ENCODE peak calls at places on chromosomes 7 and 10, in ten cellular contexts. N is GM23338, O is fibroblast of lung, J is PC-3, R is hepatocyte, P is H1, L is neural progenitor cell, X is keratinocyte, B is GM23248, H is HCT116. M is an unnamed sample.

GRCh38 chr7:47039899-47040298 is 542.0 kb downstream of the TNS3 start:
- DNase-seq in O (peak), P (no peak), L (no peak), B (peak), H (no peak), N (no peak), R (no peak), X (no peak), J (peak), M (peak)

GRCh38 chr7:79921976-79922375 is 212.7 kb upstream of the GNAI1 start:
- DNase-seq in L (no peak), H (no peak), X (no peak), O (no peak), N (no peak), B (no peak), P (no peak), J (no peak), R (no peak), M (no peak)

GRCh38 chr7:55951637-55952351 is at the start of gene MRPS17:
- DNase-seq in X (peak), P (peak), R (peak), N (peak), H (peak), O (peak), B (peak), J (peak), L (peak), M (peak)

GRCh38 chr10:60937784-60938654 is 6.0 kb downstream of the RHOBTB1 start:
- DNase-seq in L (no peak), N (no peak), B (peak), H (no peak), R (peak), O (peak), X (no peak), P (no peak), J (peak), M (no peak)

GRCh38 chr7:91465595-91466061 is 201.4 kb downstream of the FZD1 start:
- DNase-seq in H (no peak), P (no peak), N (no peak), B (no peak), L (no peak), O (peak), J (peak), R (no peak), X (no peak), M (no peak)

GRCh38 chr7:452230-452751 is 67.4 kb downstream of the PDGFA start:
- DNase-seq in R (peak), O (peak), B (peak), N (peak), H (no peak), J (no peak), P (peak), X (no peak), L (peak), M (no peak)

GRCh38 chr7:71193099-71193810 is 61.3 kb downstream of the GALNT17 start:
- DNase-seq in N (no peak), R (no peak), H (no peak), O (no peak), J (no peak), P (no peak), X (no peak), L (no peak), B (no peak), M (no peak)

GRCh38 chr7:146375155-146375554 is 258.6 kb downstream of the CNTNAP2 start:
- DNase-seq in X (no peak), H (no peak), R (no peak), L (peak), N (no peak), P (no peak), J (no peak), B (no peak), O (no peak), M (no peak)

GRCh38 chr7:111953611-111954010 is 252.6 kb downstream of the DOCK4 start:
- DNase-seq in H (no peak), R (no peak), P (no peak), X (peak), L (peak), N (peak), J (peak), O (peak), B (peak), M (peak)

GRCh38 chr10:125694874-125695273 is 11.9 kb upstream of the TEX36 start:
- DNase-seq in H (no peak), B (peak), X (no peak), J (peak), N (no peak), L (no peak), R (peak), P (no peak), O (peak), M (peak)

GRCh38 chr10:13791483-13791882 is 204.7 kb downstream of the PRPF18 start:
- DNase-seq in P (no peak), X (no peak), R (no peak), H (no peak), B (no peak), J (no peak), O (no peak), N (no peak), L (no peak), M (no peak)

GRCh38 chr7:88279323-88279722 is 27.4 kb downstream of the STEAP4 start:
- DNase-seq in P (no peak), X (no peak), R (no peak), L (no peak), N (no peak), B (no peak), J (no peak), H (no peak), O (no peak), M (no peak)

GRCh38 chr7:33798671-33799325 is 106.5 kb upstream of the BMPER start:
- DNase-seq in X (peak), N (no peak), O (no peak), B (peak), P (no peak), H (no peak), L (no peak), R (no peak), J (no peak), M (peak)

GRCh38 chr10:123367181-123367580 is 213.0 kb downstream of the BUB3 start:
- DNase-seq in H (no peak), N (no peak), J (no peak), B (no peak), R (no peak), L (no peak), X (no peak), P (no peak), O (no peak), M (no peak)

GRCh38 chr10:90148121-90148855 is 446.9 kb downstream of the KIF20B start:
- DNase-seq in N (peak), L (peak), B (peak), J (peak), P (no peak), X (peak), O (peak), H (peak), R (peak), M (peak)

GRCh38 chr10:72263613-72264241 is 10.0 kb upstream of the DDIT4 start:
- DNase-seq in R (peak), P (no peak), N (peak), X (peak), L (no peak), O (no peak), B (no peak), H (no peak), J (peak), M (peak)

GRCh38 chr7:137546009-137546408 is 202.5 kb upstream of the PTN start:
- DNase-seq in B (no peak), P (no peak), N (no peak), L (no peak), X (no peak), O (no peak), J (no peak), H (no peak), R (no peak), M (no peak)

GRCh38 chr7:35747611-35748010 is 52.7 kb upstream of the HERPUD2 start:
- DNase-seq in N (no peak), P (no peak), O (no peak), H (no peak), L (no peak), R (no peak), B (peak), X (no peak), J (no peak), M (no peak)

GRCh38 chr10:60810437-60811182 is 32.3 kb downstream of the CDK1 start:
- DNase-seq in N (no peak), O (peak), J (peak), P (no peak), X (no peak), B (peak), L (no peak), R (peak), H (no peak), M (peak)

GRCh38 chr10:131676046-131676445 is 224.8 kb upstream of the PPP2R2D start:
- DNase-seq in H (no peak), N (no peak), X (no peak), R (no peak), L (no peak), B (no peak), P (no peak), J (no peak), O (no peak), M (no peak)

GRCh38 chr10:21523557-21524008 is 1.9 kb downstream of the SKIDA1 start:
- DNase-seq in J (no peak), N (no peak), O (peak), X (no peak), L (peak), P (no peak), H (no peak), B (peak), R (peak), M (no peak)

GRCh38 chr7:158473238-158473637 is 114.4 kb downstream of the PTPRN2 start:
- DNase-seq in O (peak), X (no peak), H (no peak), J (no peak), B (no peak), N (peak), R (no peak), P (no peak), L (peak), M (no peak)

GRCh38 chr10:67827811-67828210 is 10.2 kb downstream of the DNAJC12 start:
- DNase-seq in J (no peak), O (no peak), R (no peak), N (no peak), L (no peak), H (no peak), P (no peak), B (no peak), X (no peak), M (no peak)
- H3K4me3 ChIP-seq in J (no peak), O (no peak), R (no peak), N (no peak), L (no peak), H (no peak), P (no peak), B (no peak), X (no peak), M (no peak)

DNA sequence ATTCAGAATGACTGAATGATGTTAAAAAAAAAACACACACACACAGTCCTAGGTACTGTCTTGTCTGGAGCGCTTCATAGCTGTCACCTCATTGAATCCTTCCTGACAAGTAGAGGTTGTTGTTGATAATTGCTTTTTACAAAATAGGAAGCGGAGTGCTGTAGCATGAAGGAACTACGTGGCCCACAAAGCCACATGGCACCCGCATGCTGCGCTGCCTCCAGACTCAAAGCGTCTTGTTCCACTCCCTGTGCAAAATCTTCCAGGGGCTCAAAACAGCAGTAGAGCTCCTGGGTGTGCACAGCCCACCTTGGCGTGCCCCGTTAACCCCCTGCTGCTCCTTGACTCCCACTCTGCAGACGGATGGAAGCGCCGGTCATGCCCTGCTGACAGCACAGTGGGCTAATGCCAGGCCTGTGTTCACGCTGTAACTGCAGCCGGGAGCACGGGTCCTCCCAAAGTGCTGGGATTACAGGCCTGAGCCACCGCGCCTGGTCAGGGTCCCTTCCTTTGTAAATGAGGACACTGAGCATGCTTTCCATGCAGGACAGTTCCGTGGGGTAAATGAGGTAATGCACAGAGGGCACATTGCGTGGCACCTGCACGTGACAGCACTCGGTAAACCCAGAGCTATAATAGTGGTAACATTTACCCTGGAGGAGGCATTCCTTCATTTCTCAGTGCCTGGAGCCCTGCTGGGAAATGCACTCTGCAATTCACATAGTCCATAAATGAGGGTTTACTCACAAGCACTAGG is 91.1 kb upstream of the GNA12 start:
- DNase-seq in H (no peak), N (no peak), L (no peak), R (no peak), P (no peak), O (no peak), B (no peak), J (no peak), X (no peak), M (no peak)
- H2AFZ ChIP-seq in H (no peak), N (no peak), L (no peak), R (no peak), P (no peak), O (no peak), B (no peak), J (no peak), X (no peak), M (no peak)

GRCh38 chr10:46285300-46285699 is 1.5 kb upstream of the ANTXRL start:
- DNase-seq in L (no peak), X (no peak), R (no peak), J (no peak), H (no peak), N (no peak), P (no peak), B (no peak), O (no peak), M (no peak)

GRCh38 chr10:46283945-46284285 is 2.9 kb upstream of the ANTXRL start:
- DNase-seq in O (no peak), R (no peak), H (no peak), B (no peak), N (no peak), J (no peak), L (no peak), P (no peak), X (no peak), M (no peak)

GRCh38 chr10:46285966-46286620 is 704 bp upstream of the ANTXRL start:
- DNase-seq in L (no peak), O (no peak), R (no peak), X (no peak), J (no peak), P (no peak), N (no peak), B (no peak), H (no peak), M (no peak)

GRCh38 chr10:46283217-46283944 is 3.4 kb upstream of the ANTXRL start:
- DNase-seq in O (no peak), B (no peak), H (no peak), J (no peak), R (no peak), N (no peak), P (peak), L (no peak), X (no peak), M (no peak)

GRCh38 chr10:46284286-46285229 is 2.2 kb upstream of the ANTXRL start:
- DNase-seq in N (peak), L (peak), X (peak), O (peak), J (peak), R (peak), H (peak), B (peak), P (peak), M (peak)
- TF ChIP-seq EZH2 in N (no peak), L (peak), X (no peak), O (no peak), J (no peak), R (no peak), H (no peak), B (no peak), P (no peak), M (no peak)

DNA sequence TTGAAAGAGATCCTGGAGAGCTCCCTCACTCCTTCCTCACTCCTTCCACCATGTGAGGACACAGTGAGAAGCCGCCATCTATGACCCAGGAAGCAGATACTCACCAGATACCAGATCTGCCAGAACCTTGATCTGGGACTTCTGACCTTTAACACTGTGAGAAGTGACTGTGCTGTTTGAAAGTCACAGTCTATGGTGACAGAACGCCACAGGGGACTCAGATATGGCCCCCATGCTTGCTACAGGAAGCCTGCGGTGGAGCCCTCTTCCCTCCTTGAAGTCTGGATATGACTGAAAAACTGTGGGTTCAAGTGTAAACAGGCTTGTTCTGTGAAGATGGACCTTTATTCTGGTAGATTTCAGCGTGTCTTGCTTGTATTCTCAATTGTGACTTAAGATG is 297.8 kb downstream of the KLF6 start:
- DNase-seq in P (no peak), J (no peak), L (no peak), N (no peak), B (no peak), R (no peak), X (no peak), O (no peak), H (no peak), M (no peak)
- H3K4me3 ChIP-seq in P (no peak), J (no peak), L (no peak), N (no peak), B (no peak), R (no peak), X (no peak), O (no peak), H (no peak), M (no peak)

DNA sequence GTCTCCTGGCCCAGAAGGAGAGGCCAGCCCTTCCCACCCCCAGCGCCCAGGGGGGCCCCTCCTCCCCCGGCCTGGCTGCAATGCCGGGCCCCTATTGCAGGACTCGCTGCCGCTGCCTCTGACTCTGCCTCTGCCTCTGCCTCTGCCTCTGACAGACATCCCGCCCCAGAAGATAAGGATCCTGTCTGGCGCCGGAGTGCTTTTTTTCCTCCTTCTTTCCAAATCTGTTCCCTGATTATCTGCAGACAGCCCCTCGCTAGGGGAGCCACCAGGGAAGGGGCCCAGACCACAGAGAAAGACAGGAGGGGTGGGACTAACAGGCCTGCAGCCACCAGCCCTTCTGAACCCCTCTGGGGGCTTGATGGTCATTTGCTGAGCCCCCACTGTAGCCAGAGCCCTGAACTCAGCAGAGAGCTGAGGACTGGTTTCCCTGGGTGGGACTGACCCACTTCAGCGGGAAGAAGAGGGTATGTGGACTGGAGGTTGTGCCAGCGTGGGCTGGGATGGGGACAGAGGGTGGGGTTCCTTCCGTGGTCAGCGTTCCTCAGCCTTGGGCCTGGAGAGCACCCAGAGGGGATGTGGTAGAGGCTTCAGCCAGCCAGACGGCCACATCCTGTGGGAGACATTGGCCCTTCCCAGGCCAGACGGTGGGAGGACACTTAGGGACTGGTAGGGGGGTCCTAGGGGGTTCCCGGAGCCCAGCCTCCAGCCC is 22.8 kb downstream of the UNC5B start:
- DNase-seq in R (peak), B (peak), L (peak), H (no peak), N (no peak), P (no peak), X (no peak), J (no peak), O (peak), M (no peak)
- H2AFZ ChIP-seq in R (no peak), B (no peak), L (no peak), H (no peak), N (no peak), P (no peak), X (no peak), J (no peak), O (peak), M (no peak)

DNA sequence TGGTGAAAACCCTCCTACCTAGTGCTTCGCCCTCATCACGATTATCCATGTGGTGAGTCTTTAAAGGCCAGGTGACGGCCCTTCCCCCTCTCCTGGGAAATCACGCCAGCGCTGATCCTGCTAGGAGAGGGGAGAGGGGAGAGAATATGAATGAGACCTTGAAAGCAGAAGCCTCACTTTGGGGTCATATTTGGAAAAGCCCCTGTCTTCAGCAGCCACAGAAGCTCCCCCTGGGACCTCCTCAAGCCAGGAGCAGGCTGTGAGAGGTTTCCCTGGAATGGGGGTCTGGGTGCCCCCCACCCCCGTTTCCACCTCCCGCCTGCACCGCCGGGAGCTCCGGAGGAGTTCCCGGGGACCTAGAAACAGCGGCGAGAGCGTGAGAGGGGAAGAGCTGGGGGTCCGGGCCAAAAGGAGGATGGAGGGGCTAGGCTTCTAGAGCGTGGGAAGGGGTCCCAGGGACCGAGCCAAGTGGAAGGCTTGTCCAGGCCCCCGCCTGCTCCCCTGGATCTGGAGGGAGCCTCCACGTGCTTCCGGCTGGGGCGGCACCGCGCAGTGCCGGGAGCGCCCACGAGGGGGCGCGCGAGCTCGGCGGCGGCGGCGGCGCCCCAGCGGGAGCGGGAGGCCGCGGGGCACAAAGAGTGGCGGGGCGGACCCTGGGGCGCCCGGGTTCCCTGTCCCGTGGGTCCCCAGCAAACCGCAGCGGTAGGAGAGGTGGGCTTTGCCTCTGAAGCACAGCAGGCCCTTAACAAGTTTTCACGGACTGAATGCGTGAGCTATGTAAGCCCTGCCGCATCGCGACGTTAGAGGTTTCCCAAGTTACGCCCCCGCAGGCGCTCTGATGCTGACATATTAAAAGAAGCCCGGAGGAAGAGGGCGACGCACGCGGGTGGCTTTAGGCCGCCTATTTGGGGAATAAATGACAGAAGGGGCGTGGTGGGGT is 104.3 kb upstream of the LRRC4 start:
- DNase-seq in B (peak), X (no peak), R (peak), L (peak), H (peak), J (peak), N (peak), P (peak), O (peak), M (peak)
- TF ChIP-seq EZH2 in B (no peak), X (peak), R (no peak), L (no peak), H (no peak), J (no peak), N (peak), P (peak), O (no peak), M (no peak)